ENCODE peak calls at places on chromosomes 7 and 10, in six cellular contexts. J, M, A, O, E and T are unnamed samples.
A peak's percentile ranks its signal among the peaks of the same experiment; 100 is the strongest.

GRCh38 chr10:14573666-14574261 is 200.9 kb downstream of the FAM107B start:
- DNase-seq in J (no peak), M (no peak), A (peak; percentile 82), O (peak; percentile 79), E (peak; percentile 94), T (peak; percentile 28)

GRCh38 chr7:157389951-157390730 is 53.3 kb downstream of the DNAJB6 start:
- DNase-seq in J (no peak), M (no peak), A (no peak), O (peak; percentile 71), E (no peak), T (peak; percentile 67)

GRCh38 chr7:67343566-67343965 is 346.9 kb downstream of the TYW1 start:
- DNase-seq in J (no peak), M (no peak), A (no peak), O (no peak), E (no peak), T (no peak)

GRCh38 chr7:122148081-122148480 is 4.0 kb upstream of the AASS start:
- DNase-seq in J (no peak), M (no peak), A (no peak), O (no peak), E (no peak), T (no peak)

GRCh38 chr7:93014410-93014809 is 103.4 kb downstream of the SAMD9 start:
- DNase-seq in J (no peak), M (no peak), A (no peak), O (no peak), E (peak; percentile 67), T (no peak)

GRCh38 chr7:131188367-131189339 is 139.0 kb upstream of the MKLN1 start:
- DNase-seq in J (no peak), M (peak; percentile 94), A (peak; percentile 98), O (peak; percentile 99), E (peak; percentile 99), T (peak; percentile 97)

GRCh38 chr10:5094265-5095205 is at the start of gene AKR1C3:
- DNase-seq in J (no peak), M (no peak), A (peak; percentile 65), O (peak; percentile 85), E (peak; percentile 87), T (peak; percentile 29)

GRCh38 chr7:4468320-4469102 is 213.6 kb upstream of the FOXK1 start:
- DNase-seq in J (no peak), M (no peak), A (no peak), O (no peak), E (peak; percentile 5), T (no peak)

GRCh38 chr10:93859049-93859655 is 34.6 kb upstream of the SLC35G1 start:
- DNase-seq in J (no peak), M (no peak), A (peak; percentile 10), O (peak; percentile 25), E (peak; percentile 12), T (no peak)

GRCh38 chr7:107890493-107890961 is 456 bp upstream of the DLD start:
- DNase-seq in J (no peak), M (no peak), A (no peak), O (no peak), E (no peak), T (no peak)

GRCh38 chr10:51389415-51390342 is 309.7 kb downstream of the CSTF2T start:
- DNase-seq in J (no peak), M (peak; percentile 100), A (peak; percentile 99), O (peak; percentile 98), E (peak; percentile 44), T (peak; percentile 91)

GRCh38 chr7:104943502-104944343 is 70.3 kb upstream of the KMT2E start:
- DNase-seq in J (no peak), M (no peak), A (no peak), O (no peak), E (peak; percentile 72), T (peak; percentile 63)

GRCh38 chr7:151699147-151699546 is 177.8 kb downstream of the PRKAG2 start:
- DNase-seq in J (no peak), M (peak; percentile 97), A (peak; percentile 97), O (peak; percentile 97), E (no peak), T (peak; percentile 99)

GRCh38 chr10:72340510-72340895 is 14.2 kb downstream of the DNAJB12 start:
- DNase-seq in J (no peak), M (no peak), A (no peak), O (peak; percentile 54), E (no peak), T (peak; percentile 50)

GRCh38 chr7:112707655-112708054 is 82.5 kb downstream of the TMEM168 start:
- DNase-seq in J (no peak), M (no peak), A (no peak), O (no peak), E (no peak), T (no peak)

GRCh38 chr10:92291610-92291859 is 568 bp downstream of the MARCHF5 start:
- DNase-seq in J (no peak), M (no peak), A (no peak), O (no peak), E (peak; percentile 7), T (peak; percentile 7)

GRCh38 chr7:55485501-55486171 is 86.7 kb downstream of the VOPP1 start:
- DNase-seq in J (no peak), M (no peak), A (no peak), O (no peak), E (no peak), T (no peak)

GRCh38 chr7:39510738-39511372 is 55.3 kb upstream of the YAE1 start:
- DNase-seq in J (no peak), M (peak; percentile 23), A (peak; percentile 45), O (peak; percentile 29), E (peak; percentile 62), T (peak; percentile 51)

GRCh38 chr7:87231715-87232114 is 12.2 kb upstream of the TMEM243 start:
- DNase-seq in J (no peak), M (no peak), A (no peak), O (no peak), E (no peak), T (no peak)

GRCh38 chr10:98417481-98417959 is 2.5 kb upstream of the PYROXD2 start:
- DNase-seq in J (no peak), M (no peak), A (no peak), O (no peak), E (no peak), T (no peak)

GRCh38 chr7:111872837-111873646 is 310.8 kb upstream of the IMMP2L start:
- DNase-seq in J (no peak), M (no peak), A (no peak), O (no peak), E (no peak), T (no peak)

GRCh38 chr7:15995027-15995426 is 308.5 kb upstream of the MEOX2 start:
- DNase-seq in J (no peak), M (no peak), A (no peak), O (no peak), E (no peak), T (no peak)

GRCh38 chr7:151117565-151117964 is 31.3 kb downstream of the AGAP3 start:
- DNase-seq in J (no peak), M (no peak), A (no peak), O (no peak), E (peak; percentile 23), T (no peak)

GRCh38 chr7:112255388-112255720 is 48.9 kb downstream of the ZNF277 start:
- DNase-seq in J (no peak), M (no peak), A (no peak), O (no peak), E (no peak), T (no peak)

GRCh38 chr7:90816511-90817142 is 220.5 kb downstream of the CDK14 start:
- DNase-seq in J (no peak), M (peak; percentile 96), A (peak; percentile 96), O (peak; percentile 99), E (peak; percentile 85), T (peak; percentile 97)

GRCh38 chr10:7933262-7933661 is 115.0 kb downstream of the TAF3 start:
- DNase-seq in J (no peak), M (no peak), A (peak; percentile 12), O (no peak), E (no peak), T (no peak)

GRCh38 chr10:107169516-107169915 is 5.0 kb upstream of the SORCS1 start:
- DNase-seq in J (no peak), M (no peak), A (no peak), O (no peak), E (no peak), T (no peak)

GRCh38 chr7:70477051-70478010 is 654.6 kb upstream of the GALNT17 start:
- DNase-seq in J (no peak), M (no peak), A (no peak), O (peak; percentile 18), E (peak; percentile 80), T (no peak)

GRCh38 chr7:114414151-114415053 is at the start of gene FOXP2:
- DNase-seq in J (no peak), M (no peak), A (peak; percentile 48), O (peak; percentile 44), E (peak; percentile 32), T (peak; percentile 17)

GRCh38 chr10:100744980-100745881 is at the start of gene PAX2:
- DNase-seq in J (no peak), M (no peak), A (no peak), O (no peak), E (no peak), T (no peak)

GRCh38 chr10:100747061-100747825 is 1.9 kb downstream of the PAX2 start:
- DNase-seq in J (no peak), M (no peak), A (no peak), O (no peak), E (no peak), T (no peak)

GRCh38 chr10:100744136-100744979 is 1.0 kb upstream of the PAX2 start:
- DNase-seq in J (no peak), M (no peak), A (no peak), O (no peak), E (no peak), T (no peak)

GRCh38 chr10:100746413-100746931 is 1.1 kb downstream of the PAX2 start:
- DNase-seq in J (no peak), M (no peak), A (no peak), O (no peak), E (no peak), T (no peak)

GRCh38 chr10:100745882-100746412 is 565 bp downstream of the PAX2 start:
- DNase-seq in J (no peak), M (no peak), A (no peak), O (no peak), E (no peak), T (no peak)
- H3K4me3 ChIP-seq in J (no peak overlapping the region), M (no peak overlapping the region), A (no peak overlapping the region), O (no peak overlapping the region), E (no peak overlapping the region), T (no peak overlapping the region)

GRCh38 chr10:75111367-75111905 is at the start of gene SAMD8:
- DNase-seq in J (peak; percentile 86), M (peak; percentile 71), A (peak; percentile 95), O (peak; percentile 94), E (peak; percentile 82), T (peak; percentile 95)
- TF ChIP-seq CTCF in J (peak; percentile 62), M (no peak), A (no peak), O (no peak), E (peak; percentile 1), T (peak; percentile 28)

DNA sequence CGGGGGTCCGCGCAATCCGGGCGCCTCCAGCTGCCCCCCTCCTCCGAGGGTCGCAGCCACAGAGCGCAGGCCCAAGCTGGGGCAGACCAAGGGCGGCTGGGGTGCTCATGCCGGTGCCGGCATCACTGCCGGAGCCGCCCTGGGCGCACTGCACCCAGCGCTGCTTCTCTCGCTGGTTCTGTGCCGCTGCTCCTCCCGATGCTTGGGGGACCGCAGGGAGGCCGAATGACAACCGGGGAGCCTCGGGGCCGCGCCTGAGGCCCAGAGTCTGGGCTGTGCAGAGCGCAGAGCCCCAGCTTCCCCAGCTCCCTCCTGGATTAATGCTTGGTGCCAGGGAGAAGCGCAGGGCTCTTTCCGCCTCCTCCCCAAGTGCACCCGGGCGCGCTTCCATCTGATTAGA is 19.7 kb upstream of the PTF1A start:
- DNase-seq in J (no peak), M (no peak), A (no peak), O (no peak), E (no peak), T (no peak)
- H3K4me3 ChIP-seq in J (no peak overlapping the region), M (no peak overlapping the region), A (no peak overlapping the region), O (no peak overlapping the region), E (no peak overlapping the region), T (no peak overlapping the region)

GRCh38 chr7:106615808-106616691 is 44.9 kb downstream of the CCDC71L start:
- DNase-seq in J (no peak), M (no peak), A (no peak), O (no peak), E (no peak), T (no peak)
- TF ChIP-seq CTCF in J (no peak), M (no peak), A (no peak), O (no peak), E (no peak), T (no peak)